ENCODE peak calls at places on chromosomes 2 and 18, in six cellular contexts. Z is ovary, I is cardiac muscle cell, C is pancreas, O is MM.1S, J is adrenal gland. U is an unnamed sample.
A peak's percentile ranks its signal among the peaks of the same experiment; 100 is the strongest.

GRCh38 chr18:57585846-57586242 is 658 bp downstream of the FECH start:
- DNase-seq in Z (no peak), I (no peak), C (no peak), O (peak; percentile 10), J (no peak), U (no peak)

GRCh38 chr2:45000341-45000901 is 8.8 kb downstream of the SIX2 start:
- DNase-seq in Z (no peak), I (peak; percentile 21), C (peak; percentile 26), O (no peak), J (no peak), U (no peak)

GRCh38 chr2:199933466-199933865 is 21.8 kb downstream of the TYW5 start:
- DNase-seq in Z (no peak), I (no peak), C (no peak), O (no peak), J (no peak), U (no peak)

GRCh38 chr2:28683100-28683706 is 68.4 kb upstream of the PPP1CB start:
- DNase-seq in Z (peak; percentile 85), I (peak; percentile 90), C (peak; percentile 82), O (no peak), J (peak; percentile 91), U (no peak)

GRCh38 chr2:127039387-127040031 is 67.4 kb downstream of the BIN1 start:
- DNase-seq in Z (no peak), I (no peak), C (no peak), O (no peak), J (no peak), U (no peak)

GRCh38 chr2:216774620-216775019 is 79.3 kb upstream of the IGFBP5 start:
- DNase-seq in Z (no peak), I (peak; percentile 59), C (no peak), O (no peak), J (peak; percentile 65), U (no peak)

GRCh38 chr2:2191110-2191707 is 139.9 kb downstream of the MYT1L start:
- DNase-seq in Z (no peak), I (no peak), C (no peak), O (no peak), J (no peak), U (no peak)

GRCh38 chr18:46581648-46582047 is 75.4 kb downstream of the LOXHD1 start:
- DNase-seq in Z (no peak), I (no peak), C (no peak), O (no peak), J (no peak), U (no peak)

GRCh38 chr2:31140151-31140550 is 1.9 kb upstream of the GALNT14 start:
- DNase-seq in Z (no peak), I (no peak), C (no peak), O (no peak), J (no peak), U (no peak)

GRCh38 chr2:25340340-25340886 is 1.3 kb downstream of the DNMT3A start:
- DNase-seq in Z (peak; percentile 78), I (peak; percentile 48), C (peak; percentile 77), O (no peak), J (peak; percentile 52), U (no peak)

GRCh38 chr2:25342372-25343186 is 854 bp upstream of the DNMT3A start:
- DNase-seq in Z (peak; percentile 87), I (peak; percentile 95), C (peak; percentile 87), O (peak; percentile 85), J (peak; percentile 88), U (peak; percentile 82)

GRCh38 chr2:25341753-25342371 is at the start of gene DNMT3A:
- DNase-seq in Z (peak; percentile 86), I (peak; percentile 83), C (peak; percentile 74), O (peak; percentile 54), J (peak; percentile 80), U (peak; percentile 37)

GRCh38 chr2:25339791-25340339 is 1.9 kb downstream of the DNMT3A start:
- DNase-seq in Z (peak; percentile 72), I (peak; percentile 62), C (peak; percentile 73), O (no peak), J (peak; percentile 82), U (no peak)

GRCh38 chr2:25341031-25341727 is 546 bp downstream of the DNMT3A start:
- DNase-seq in Z (peak; percentile 77), I (peak; percentile 62), C (peak; percentile 60), O (peak; percentile 30), J (no peak), U (no peak)
- H3K27ac ChIP-seq in Z (peak overlapping the region; percentile 81), I (no peak overlapping the region), C (peak overlapping the region; percentile 72), O (no peak overlapping the region), J (peak overlapping the region; percentile 92), U (no peak overlapping the region)

GRCh38 chr2:219702796-219703545 is 75.5 kb downstream of the SLC4A3 start:
- DNase-seq in Z (no peak), I (no peak), C (no peak), O (no peak), J (no peak), U (no peak)
- H3K4me1 ChIP-seq in Z (no peaks in the 10 kb centered on the region), I (peaks cover 18% of the 10 kb centered on the region), C (no peaks in the 10 kb centered on the region), O (no peaks in the 10 kb centered on the region), J (no peaks in the 10 kb centered on the region), U (no peaks in the 10 kb centered on the region)

DNA sequence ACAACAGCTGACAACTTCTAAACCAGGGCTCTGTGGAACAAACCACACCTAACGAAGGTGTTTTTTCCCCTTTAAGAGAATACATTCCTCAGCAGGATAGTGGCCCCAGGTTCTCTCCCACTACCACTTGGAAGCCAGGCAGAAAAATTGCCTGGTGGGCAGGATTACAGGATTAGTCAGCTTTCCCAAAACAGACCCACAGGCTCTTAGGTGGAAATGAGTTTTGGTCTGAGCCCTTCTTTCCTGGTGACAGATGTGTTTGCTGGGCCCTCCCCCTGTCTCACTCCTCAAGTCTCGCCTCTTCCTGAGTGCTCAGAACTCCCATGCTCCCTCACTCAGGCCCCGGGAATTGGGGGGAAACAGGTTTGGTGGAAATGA is 139.4 kb upstream of the HAAO start:
- DNase-seq in Z (no peak), I (no peak), C (no peak), O (no peak), J (no peak), U (no peak)
- H3K27ac ChIP-seq in Z (peak overlapping the region; percentile 28), I (peak overlapping the region; percentile 47), C (no peak overlapping the region), O (no peak overlapping the region), J (peak overlapping the region; percentile 60), U (no peak overlapping the region)

GRCh38 chr2:227462972-227463931 is 8.7 kb upstream of the AGFG1 start:
- DNase-seq in Z (no peak), I (no peak), C (no peak), O (no peak), J (no peak), U (no peak)
- H3K4me1 ChIP-seq in Z (peaks cover 11% of the 10 kb centered on the region), I (peaks cover 5% of the 10 kb centered on the region), C (peaks cover 21% of the 10 kb centered on the region), O (no peaks in the 10 kb centered on the region), J (peaks cover 25% of the 10 kb centered on the region), U (peaks cover 53% of the 10 kb centered on the region)

GRCh38 chr2:101012706-101013181 is 10.7 kb downstream of the RPL31 start:
- DNase-seq in Z (no peak), I (peak; percentile 58), C (no peak), O (peak; percentile 39), J (no peak), U (peak; percentile 43)

GRCh38 chr2:101011152-101011551 is 9.1 kb downstream of the RPL31 start:
- DNase-seq in Z (no peak), I (no peak), C (no peak), O (no peak), J (no peak), U (no peak)

GRCh38 chr2:101014264-101014857 is 12.3 kb downstream of the RPL31 start:
- DNase-seq in Z (no peak), I (no peak), C (no peak), O (no peak), J (no peak), U (no peak)

GRCh38 chr2:101007415-101008345 is 5.6 kb downstream of the RPL31 start:
- DNase-seq in Z (no peak), I (no peak), C (no peak), O (no peak), J (no peak), U (no peak)

GRCh38 chr2:101012054-101012705 is 10.1 kb downstream of the RPL31 start:
- DNase-seq in Z (no peak), I (no peak), C (no peak), O (no peak), J (no peak), U (no peak)
- H3K27ac ChIP-seq in Z (no peak overlapping the region), I (peak overlapping the region; percentile 42), C (no peak overlapping the region), O (no peak overlapping the region), J (no peak overlapping the region), U (no peak overlapping the region)

DNA sequence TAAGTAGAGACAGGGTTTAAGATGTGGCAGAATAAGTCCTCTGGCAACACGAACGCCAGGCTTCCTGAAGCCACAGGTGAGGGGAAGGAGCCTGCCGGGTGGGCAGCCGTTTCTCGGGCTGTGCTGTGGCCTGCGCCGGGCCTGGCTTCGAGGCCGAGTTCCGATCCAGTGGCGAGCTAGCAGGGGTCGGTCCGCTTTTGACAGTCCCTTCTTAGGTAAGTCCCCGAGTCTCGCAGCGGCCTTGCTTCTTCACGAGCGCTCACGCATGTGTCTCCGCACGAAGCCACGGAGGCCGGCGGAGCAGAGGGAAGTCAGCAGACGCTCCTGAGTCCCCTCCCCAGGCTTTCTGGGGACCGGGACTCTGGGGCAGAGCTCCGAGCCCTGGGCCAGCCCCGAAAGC is 26.0 kb downstream of the SALL3 start:
- DNase-seq in Z (no peak), I (no peak), C (no peak), O (no peak), J (no peak), U (no peak)
- H3K4me1 ChIP-seq in Z (no peaks in the 10 kb centered on the region), I (no peaks in the 10 kb centered on the region), C (no peaks in the 10 kb centered on the region), O (no peaks in the 10 kb centered on the region), J (no peaks in the 10 kb centered on the region), U (no peaks in the 10 kb centered on the region)

GRCh38 chr18:61738042-61738441 is 154.8 kb downstream of the RNF152 start:
- DNase-seq in Z (no peak), I (no peak), C (no peak), O (no peak), J (no peak), U (no peak)

GRCh38 chr18:61743775-61744531 is 148.9 kb downstream of the RNF152 start:
- DNase-seq in Z (no peak), I (no peak), C (no peak), O (no peak), J (no peak), U (no peak)

GRCh38 chr18:61741881-61742280 is 150.9 kb downstream of the RNF152 start:
- DNase-seq in Z (no peak), I (no peak), C (no peak), O (no peak), J (no peak), U (no peak)

GRCh38 chr18:61738488-61738887 is 154.3 kb downstream of the RNF152 start:
- DNase-seq in Z (no peak), I (no peak), C (no peak), O (no peak), J (no peak), U (no peak)

GRCh38 chr18:61742555-61743429 is 150.0 kb downstream of the RNF152 start:
- DNase-seq in Z (peak; percentile 72), I (no peak), C (no peak), O (no peak), J (peak; percentile 52), U (no peak)
- H3K27ac ChIP-seq in Z (peak overlapping the region; percentile 65), I (no peak overlapping the region), C (no peak overlapping the region), O (no peak overlapping the region), J (peak overlapping the region; percentile 68), U (no peak overlapping the region)

DNA sequence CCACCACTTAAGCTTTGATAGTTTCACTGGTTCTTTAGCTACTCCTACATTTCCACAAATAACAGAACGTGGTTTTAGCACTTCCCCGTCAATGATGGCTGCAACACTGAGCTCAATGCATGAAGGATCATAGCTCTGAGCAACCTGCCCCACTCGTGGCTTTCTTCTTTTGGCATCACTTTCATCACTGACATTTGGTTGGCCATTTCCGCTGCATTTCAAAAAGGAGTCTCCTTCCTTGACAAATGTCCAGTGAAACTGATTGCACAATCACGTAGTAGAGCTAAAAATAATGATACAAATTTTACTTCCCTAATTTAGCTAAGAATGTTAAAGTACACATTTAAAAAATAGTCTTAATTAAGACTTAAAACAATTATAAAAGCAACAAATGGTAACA is 205.2 kb upstream of the HDAC4 start:
- DNase-seq in Z (no peak), I (no peak), C (no peak), O (no peak), J (peak; percentile 24), U (no peak)
- H3K4me1 ChIP-seq in Z (no peaks in the 10 kb centered on the region), I (no peaks in the 10 kb centered on the region), C (no peaks in the 10 kb centered on the region), O (peaks cover 18% of the 10 kb centered on the region), J (no peaks in the 10 kb centered on the region), U (peaks cover 25% of the 10 kb centered on the region)

U was measured in CD4-positive, CD25-positive, alpha-beta regulatory T cell.